ENCODE peak calls at places on chromosome 18, in six cellular contexts. G is PC-9, Y is astrocyte, R is osteoblast, L is mammary epithelial cell, M is H9. E is an unnamed sample.

GRCh38 chr18:23143059-23143831 is 8.0 kb downstream of the CABLES1 start:
- DNase-seq in G (peak; percentile 33), Y (no peak), R (peak; percentile 69), L (peak; percentile 80), M (no peak), E (no peak)

GRCh38 chr18:48676346-48676745 is 137.5 kb downstream of the CTIF start:
- DNase-seq in G (no peak), Y (no peak), R (no peak), L (no peak), M (no peak), E (no peak)

GRCh38 chr18:41320090-41320489 is 634.9 kb upstream of the PIK3C3 start:
- DNase-seq in G (no peak), Y (no peak), R (no peak), L (peak; percentile 57), M (no peak), E (no peak)

GRCh38 chr18:12608292-12608691 is 49.6 kb downstream of the SPIRE1 start:
- DNase-seq in G (no peak), Y (peak; percentile 58), R (no peak), L (peak; percentile 89), M (no peak), E (peak; percentile 40)

GRCh38 chr18:9574473-9575115 is 39.8 kb downstream of the PPP4R1 start:
- DNase-seq in G (no peak), Y (no peak), R (no peak), L (no peak), M (no peak), E (no peak)

GRCh38 chr18:58716046-58716766 is 44.9 kb downstream of the MALT1 start:
- DNase-seq in G (no peak), Y (no peak), R (no peak), L (no peak), M (no peak), E (no peak)

GRCh38 chr18:73835656-73836055 is 312.0 kb downstream of the FBXO15 start:
- DNase-seq in G (no peak), Y (peak; percentile 7), R (no peak), L (no peak), M (no peak), E (no peak)

GRCh38 chr18:74310411-74310810 is 5.2 kb upstream of the C18orf63 start:
- DNase-seq in G (no peak), Y (no peak), R (no peak), L (peak; percentile 65), M (peak; percentile 49), E (no peak)

GRCh38 chr18:8619041-8619440 is 9.8 kb downstream of the RAB12 start:
- DNase-seq in G (no peak), Y (no peak), R (no peak), L (no peak), M (no peak), E (no peak)

GRCh38 chr18:49944681-49945080 is 131.3 kb upstream of the ACAA2 start:
- DNase-seq in G (no peak), Y (peak; percentile 40), R (no peak), L (no peak), M (peak; percentile 40), E (no peak)

GRCh38 chr18:61833978-61834377 is 58.8 kb downstream of the RNF152 start:
- DNase-seq in G (no peak), Y (peak; percentile 33), R (no peak), L (no peak), M (no peak), E (no peak)

GRCh38 chr18:12014091-12014490 is 32.8 kb downstream of the IMPA2 start:
- DNase-seq in G (no peak), Y (no peak), R (no peak), L (no peak), M (no peak), E (no peak)

GRCh38 chr18:4987452-4988405 is 209.3 kb downstream of the AKAIN1 start:
- DNase-seq in G (no peak), Y (no peak), R (no peak), L (no peak), M (peak; percentile 51), E (no peak)

GRCh38 chr18:30730915-30731314 is 311.6 kb downstream of the DSC3 start:
- DNase-seq in G (no peak), Y (no peak), R (no peak), L (no peak), M (no peak), E (no peak)

GRCh38 chr18:72898870-72899840 is 31.4 kb upstream of the NETO1 start:
- DNase-seq in G (no peak), Y (no peak), R (no peak), L (peak; percentile 60), M (no peak), E (no peak)

GRCh38 chr18:26655010-26655613 is 106.8 kb upstream of the KCTD1 start:
- DNase-seq in G (no peak), Y (peak; percentile 11), R (no peak), L (no peak), M (no peak), E (no peak)

GRCh38 chr18:8081872-8082553 is 514.9 kb downstream of the PTPRM start:
- DNase-seq in G (no peak), Y (no peak), R (no peak), L (no peak), M (no peak), E (no peak)

GRCh38 chr18:47151457-47151856 is 1.2 kb upstream of the HDHD2 start:
- DNase-seq in G (no peak), Y (no peak), R (no peak), L (no peak), M (no peak), E (no peak)

GRCh38 chr18:74243127-74243526 is 48.6 kb downstream of the CYB5A start:
- DNase-seq in G (no peak), Y (no peak), R (no peak), L (no peak), M (no peak), E (no peak)

GRCh38 chr18:58793361-58793760 is 71.3 kb upstream of the ZNF532 start:
- DNase-seq in G (peak; percentile 14), Y (peak; percentile 89), R (peak; percentile 74), L (peak; percentile 89), M (no peak), E (peak; percentile 99)

GRCh38 chr18:43789234-43790000 is 512.1 kb upstream of the SYT4 start:
- DNase-seq in G (no peak), Y (peak; percentile 7), R (peak; percentile 50), L (no peak), M (no peak), E (no peak)

GRCh38 chr18:36809590-36810381 is 19.0 kb downstream of the TPGS2 start:
- DNase-seq in G (no peak), Y (peak; percentile 43), R (peak; percentile 80), L (peak; percentile 54), M (peak; percentile 47), E (peak; percentile 70)

GRCh38 chr18:32175265-32175664 is 14.6 kb upstream of the MEP1B start:
- DNase-seq in G (no peak), Y (no peak), R (no peak), L (no peak), M (no peak), E (no peak)

GRCh38 chr18:55508637-55509036 is 79.4 kb downstream of the TCF4 start:
- DNase-seq in G (no peak), Y (no peak), R (no peak), L (no peak), M (no peak), E (no peak)
- H4K20me1 ChIP-seq in G (no peaks in the 10 kb centered on the region), Y (no peaks in the 10 kb centered on the region), R (no peaks in the 10 kb centered on the region), L (no peaks in the 10 kb centered on the region), M (no peaks in the 10 kb centered on the region), E (no peaks in the 10 kb centered on the region)

DNA sequence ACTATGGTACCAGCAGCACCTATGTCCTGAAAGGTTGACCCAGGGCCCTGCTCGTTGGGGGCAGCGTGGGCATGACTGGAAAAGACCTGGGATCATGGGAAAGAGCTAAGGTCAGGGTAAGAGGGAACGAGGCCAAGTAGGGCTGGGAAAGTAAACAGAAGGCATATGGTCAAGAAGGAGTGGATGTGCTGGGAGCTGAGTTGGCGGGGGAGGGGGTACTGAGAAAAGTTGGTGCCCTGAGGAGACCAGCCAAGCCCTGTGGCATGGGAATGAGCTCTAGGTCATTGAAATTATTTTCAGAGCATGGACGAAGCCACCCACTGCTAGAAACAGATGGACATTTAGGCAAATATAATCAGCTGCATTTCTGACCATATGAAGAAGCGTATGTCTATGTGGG is 18.9 kb downstream of the MAPRE2 start:
- DNase-seq in G (no peak), Y (no peak), R (no peak), L (no peak), M (no peak), E (no peak)
- H4K20me1 ChIP-seq in G (no peaks in the 10 kb centered on the region), Y (peaks cover 19% of the 10 kb centered on the region), R (no peaks in the 10 kb centered on the region), L (no peaks in the 10 kb centered on the region), M (no peaks in the 10 kb centered on the region), E (no peaks in the 10 kb centered on the region)

DNA sequence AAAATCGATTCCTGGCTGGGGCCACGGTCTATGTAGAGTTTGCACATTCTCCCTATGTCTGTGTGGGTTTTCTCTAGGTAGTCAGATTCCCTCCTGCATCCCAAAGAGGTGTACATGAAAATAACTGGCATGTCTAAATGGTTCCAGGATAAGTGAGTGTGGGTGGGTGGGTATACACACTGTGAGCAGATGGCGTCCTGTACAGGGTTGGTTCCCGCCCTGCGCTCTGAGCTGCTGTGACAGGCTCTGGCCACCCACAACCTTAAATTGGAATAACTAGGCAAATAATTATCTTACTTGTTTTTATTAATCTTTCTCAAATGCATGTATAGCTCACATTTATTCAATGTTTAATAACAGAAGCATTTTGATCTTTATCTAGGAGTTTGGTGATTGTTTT is 16.3 kb downstream of the THOC1 start:
- DNase-seq in G (no peak), Y (no peak), R (no peak), L (no peak), M (no peak), E (no peak)
- H4K20me1 ChIP-seq in G (no peaks in the 10 kb centered on the region), Y (no peaks in the 10 kb centered on the region), R (no peaks in the 10 kb centered on the region), L (no peaks in the 10 kb centered on the region), M (no peaks in the 10 kb centered on the region), E (no peaks in the 10 kb centered on the region)

GRCh38 chr18:63980027-63980426 is 10.1 kb downstream of the SERPINB8 start:
- DNase-seq in G (no peak), Y (no peak), R (peak; percentile 77), L (no peak), M (no peak), E (no peak)
- H4K20me1 ChIP-seq in G (no peaks in the 10 kb centered on the region), Y (peaks cover 1% of the 10 kb centered on the region), R (peaks cover 3% of the 10 kb centered on the region), L (no peaks in the 10 kb centered on the region), M (no peaks in the 10 kb centered on the region), E (no peaks in the 10 kb centered on the region)

DNA sequence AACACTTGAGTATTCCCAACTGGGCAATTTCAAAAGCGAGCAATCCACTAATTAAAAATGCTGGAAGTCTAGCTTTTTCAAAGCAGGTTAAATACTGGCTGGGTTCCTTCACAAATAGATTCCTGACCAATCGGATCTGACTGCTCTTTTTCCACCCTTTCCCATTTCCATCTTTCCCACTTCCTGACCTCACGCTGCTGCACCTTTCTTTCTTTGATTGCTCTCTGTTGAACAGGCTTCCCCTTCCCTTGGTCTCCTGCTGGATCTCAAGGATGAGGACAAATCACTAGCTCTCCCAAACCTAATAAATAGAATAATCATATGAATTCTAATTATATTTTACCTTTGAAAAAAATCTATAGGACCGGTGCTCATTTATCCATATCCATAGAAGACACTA is 121.2 kb downstream of the TCF4 start:
- DNase-seq in G (no peak), Y (no peak), R (no peak), L (no peak), M (no peak), E (no peak)
- H4K20me1 ChIP-seq in G (no peaks in the 10 kb centered on the region), Y (peaks cover 23% of the 10 kb centered on the region), R (peaks cover 7% of the 10 kb centered on the region), L (no peaks in the 10 kb centered on the region), M (no peaks in the 10 kb centered on the region), E (no peaks in the 10 kb centered on the region)

GRCh38 chr18:76397631-76398030 is 97.4 kb downstream of the ZNF516 start:
- DNase-seq in G (no peak), Y (no peak), R (no peak), L (no peak), M (no peak), E (no peak)
- H4K20me1 ChIP-seq in G (peaks cover 32% of the 10 kb centered on the region), Y (peaks cover 78% of the 10 kb centered on the region), R (peaks cover 53% of the 10 kb centered on the region), L (no peaks in the 10 kb centered on the region), M (no peaks in the 10 kb centered on the region), E (peaks cover 11% of the 10 kb centered on the region)

GRCh38 chr18:77044866-77045664 is 87.5 kb downstream of the MBP start:
- DNase-seq in G (no peak), Y (no peak), R (no peak), L (no peak), M (no peak), E (no peak)
- H4K20me1 ChIP-seq in G (peaks cover 9% of the 10 kb centered on the region), Y (no peaks in the 10 kb centered on the region), R (no peaks in the 10 kb centered on the region), L (no peaks in the 10 kb centered on the region), M (no peaks in the 10 kb centered on the region), E (no peaks in the 10 kb centered on the region)